ENCODE peak calls at places on chromosomes 7 and 10, in nine cellular contexts. C is IMR-90, S is ELR, D is NCI-H1092, I is stromal cell of bone marrow, A is GM12891, V is anterior cingulate cortex, G is endothelial cell, B is activated T-cell treated with anti-CD3 and anti-CD28 coated beads for 1 hour. H is an unnamed sample.

GRCh38 chr10:96646774-96647173 is 60.0 kb upstream of the TM9SF3 start:
- DNase-seq in C (no peak), S (no peak), D (no peak), I (no peak), A (no peak), V (no peak), G (no peak), B (no peak), H (no peak)

GRCh38 chr10:124268976-124269375 is 149.7 kb downstream of the OAT start:
- DNase-seq in C (no peak), S (no peak), D (no peak), I (no peak), A (no peak), V (no peak), G (no peak), B (no peak), H (no peak)

GRCh38 chr10:117373848-117374505 is 1.3 kb downstream of the PDZD8 start:
- DNase-seq in C (peak; percentile 51), S (peak; percentile 67), D (no peak), I (peak; percentile 43), A (peak; percentile 11), V (no peak), G (peak; percentile 22), B (no peak), H (peak; percentile 32)

GRCh38 chr7:4642468-4643203 is 39.5 kb upstream of the FOXK1 start:
- DNase-seq in C (no peak), S (no peak), D (no peak), I (no peak), A (no peak), V (no peak), G (no peak), B (no peak), H (no peak)

GRCh38 chr10:26448292-26448691 is 10.2 kb downstream of the APBB1IP start:
- DNase-seq in C (no peak), S (no peak), D (no peak), I (no peak), A (no peak), V (no peak), G (no peak), B (no peak), H (no peak)

GRCh38 chr10:121553861-121554264 is 44.4 kb downstream of the FGFR2 start:
- DNase-seq in C (no peak), S (no peak), D (no peak), I (no peak), A (no peak), V (no peak), G (no peak), B (no peak), H (no peak)

GRCh38 chr7:51085034-51085692 is 231.4 kb downstream of the COBL start:
- DNase-seq in C (no peak), S (no peak), D (no peak), I (no peak), A (no peak), V (no peak), G (no peak), B (no peak), H (no peak)

GRCh38 chr10:44575601-44576380 is 190.9 kb upstream of the CXCL12 start:
- DNase-seq in C (no peak), S (no peak), D (no peak), I (no peak), A (no peak), V (no peak), G (no peak), B (no peak), H (no peak)

GRCh38 chr7:105876964-105877601 is 684 bp upstream of the ATXN7L1 start:
- DNase-seq in C (peak; percentile 34), S (peak; percentile 73), D (peak; percentile 27), I (no peak), A (no peak), V (peak; percentile 66), G (peak; percentile 45), B (no peak), H (no peak)

GRCh38 chr7:98870071-98870651 is 347 bp upstream of the TMEM130 start:
- DNase-seq in C (peak; percentile 50), S (peak; percentile 58), D (peak; percentile 29), I (no peak), A (peak; percentile 64), V (peak; percentile 19), G (no peak), B (peak; percentile 48), H (peak; percentile 73)

GRCh38 chr10:90413196-90413595 is 444.6 kb downstream of the HTR7 start:
- DNase-seq in C (peak; percentile 48), S (peak; percentile 7), D (no peak), I (no peak), A (no peak), V (no peak), G (no peak), B (no peak), H (no peak)

GRCh38 chr10:53003094-53003493 is 230.5 kb upstream of the MBL2 start:
- DNase-seq in C (no peak), S (no peak), D (no peak), I (no peak), A (no peak), V (no peak), G (no peak), B (no peak), H (no peak)

GRCh38 chr10:3471497-3471896 is 298.9 kb upstream of the PITRM1 start:
- DNase-seq in C (no peak), S (no peak), D (no peak), I (no peak), A (no peak), V (no peak), G (no peak), B (no peak), H (no peak)

GRCh38 chr10:127983701-127984100 is 76.8 kb downstream of the PTPRE start:
- DNase-seq in C (no peak), S (no peak), D (no peak), I (no peak), A (no peak), V (no peak), G (no peak), B (no peak), H (no peak)

GRCh38 chr7:45957721-45958120 is 36.6 kb upstream of the IGFBP3 start:
- DNase-seq in C (no peak), S (no peak), D (no peak), I (no peak), A (no peak), V (no peak), G (no peak), B (no peak), H (no peak)

GRCh38 chr10:109207361-109207760 is 716.0 kb downstream of the XPNPEP1 start:
- DNase-seq in C (no peak), S (no peak), D (no peak), I (no peak), A (no peak), V (no peak), G (no peak), B (no peak), H (no peak)

GRCh38 chr7:48321319-48322010 is 150.2 kb downstream of the ABCA13 start:
- DNase-seq in C (no peak), S (no peak), D (no peak), I (no peak), A (no peak), V (no peak), G (no peak), B (no peak), H (no peak)

GRCh38 chr7:132488634-132489302 is 87.5 kb downstream of the PLXNA4 start:
- DNase-seq in C (no peak), S (no peak), D (no peak), I (peak; percentile 57), A (no peak), V (no peak), G (no peak), B (no peak), H (no peak)

GRCh38 chr10:35480150-35480549 is 125.0 kb upstream of the GJD4 start:
- DNase-seq in C (no peak), S (peak; percentile 25), D (no peak), I (no peak), A (no peak), V (no peak), G (no peak), B (no peak), H (no peak)

GRCh38 chr10:63115732-63116383 is 17.3 kb upstream of the NRBF2 start:
- DNase-seq in C (peak; percentile 75), S (peak; percentile 36), D (no peak), I (peak; percentile 100), A (no peak), V (peak; percentile 17), G (peak; percentile 9), B (no peak), H (no peak)

GRCh38 chr7:107122483-107122882 is 46.3 kb upstream of the HBP1 start:
- DNase-seq in C (peak; percentile 85), S (peak; percentile 12), D (no peak), I (peak; percentile 33), A (no peak), V (no peak), G (no peak), B (no peak), H (no peak)

GRCh38 chr10:17512341-17513001 is 58.1 kb upstream of the ST8SIA6 start:
- DNase-seq in C (peak; percentile 98), S (peak; percentile 97), D (no peak), I (peak; percentile 86), A (no peak), V (no peak), G (no peak), B (no peak), H (no peak)

GRCh38 chr7:42285383-42285824 is 48.4 kb upstream of the GLI3 start:
- DNase-seq in C (no peak), S (peak; percentile 9), D (no peak), I (no peak), A (no peak), V (no peak), G (no peak), B (no peak), H (no peak)

GRCh38 chr10:75021851-75022250 is 89.6 kb upstream of the SAMD8 start:
- DNase-seq in C (no peak), S (no peak), D (peak; percentile 50), I (no peak), A (no peak), V (no peak), G (no peak), B (no peak), H (no peak)

GRCh38 chr10:38054361-38054797 is 39.8 kb upstream of the ZNF37A start:
- DNase-seq in C (peak; percentile 93), S (peak; percentile 64), D (no peak), I (peak; percentile 68), A (no peak), V (no peak), G (no peak), B (no peak), H (no peak)

GRCh38 chr7:117110480-117111315 is 157.4 kb downstream of the ST7 start:
- DNase-seq in C (no peak), S (no peak), D (no peak), I (no peak), A (peak; percentile 22), V (no peak), G (peak; percentile 12), B (no peak), H (peak; percentile 64)

GRCh38 chr7:27602766-27603165 is 59.9 kb downstream of the HIBADH start:
- DNase-seq in C (no peak), S (no peak), D (no peak), I (no peak), A (no peak), V (no peak), G (no peak), B (no peak), H (no peak)

GRCh38 chr7:1049801-1050200 is 5.5 kb downstream of the GPR146 start:
- DNase-seq in C (no peak), S (no peak), D (no peak), I (no peak), A (no peak), V (no peak), G (no peak), B (no peak), H (no peak)

GRCh38 chr7:50389961-50390360 is 60.2 kb downstream of the FIGNL1 start:
- DNase-seq in C (no peak), S (no peak), D (no peak), I (no peak), A (no peak), V (no peak), G (no peak), B (no peak), H (no peak)

GRCh38 chr10:35470535-35470934 is 134.2 kb downstream of the CCNY start:
- DNase-seq in C (no peak), S (no peak), D (no peak), I (no peak), A (no peak), V (no peak), G (peak; percentile 33), B (no peak), H (no peak)

GRCh38 chr10:25457552-25457951 is 282.8 kb downstream of the GPR158 start:
- DNase-seq in C (no peak), S (no peak), D (no peak), I (no peak), A (no peak), V (no peak), G (no peak), B (no peak), H (no peak)

H was measured in GM10248.